ENCODE peak calls at places on chromosome 13, in eight cellular contexts. X is NCI-H1105 treated with DMSO at 0.1 percent for 48 hours; O is activated naive CD8-positive, alpha-beta T cell treated with anti-CD3 and anti-CD28 coated beads for 36 hours; Y is uterus; T is NCI-H774; B is non-pigmented ciliary epithelial cell; D is fibroblast of the conjunctiva; M is T-helper 2 cell. Q is an unnamed sample.

GRCh38 chr13:47813683-47814082 is 187.4 kb downstream of the SUCLA2 start:
- DNase-seq in Y (no peak), B (no peak), T (no peak), O (no peak), M (no peak), X (no peak), D (no peak), Q (no peak)

GRCh38 chr13:27667946-27668345 is 46.3 kb downstream of the POLR1D start:
- DNase-seq in O (no peak), X (no peak), Y (no peak), M (no peak), T (no peak), D (no peak), B (no peak), Q (no peak)

GRCh38 chr13:93726173-93727019 is 499.8 kb downstream of the GPC6 start:
- DNase-seq in B (no peak), Y (no peak), T (no peak), M (no peak), D (peak; percentile 43), O (no peak), X (no peak), Q (no peak)

GRCh38 chr13:91397595-91397994 is 826 bp upstream of the GPC5 start:
- DNase-seq in O (no peak), B (no peak), Y (no peak), D (no peak), X (no peak), M (no peak), T (no peak), Q (no peak)

GRCh38 chr13:75585153-75585552 is 35.6 kb downstream of the UCHL3 start:
- DNase-seq in O (no peak), T (no peak), X (no peak), M (no peak), D (no peak), Y (no peak), B (no peak), Q (no peak)

GRCh38 chr13:26488236-26489028 is 69.1 kb upstream of the WASF3 start:
- DNase-seq in O (no peak), Y (no peak), D (no peak), B (no peak), X (no peak), M (no peak), T (no peak), Q (no peak)

GRCh38 chr13:37132211-37132610 is 26.7 kb upstream of the CSNK1A1L start:
- DNase-seq in O (no peak), X (no peak), B (no peak), T (no peak), D (no peak), Y (no peak), M (no peak), Q (no peak)

GRCh38 chr13:57314897-57315520 is 148.0 kb downstream of the PRR20E start:
- DNase-seq in Y (no peak), X (no peak), M (no peak), T (no peak), B (no peak), O (no peak), D (no peak), Q (no peak)

GRCh38 chr13:102651892-102652291 is 43.0 kb downstream of the METTL21C start:
- DNase-seq in D (peak; percentile 12), Y (peak; percentile 65), T (no peak), X (no peak), B (no peak), O (no peak), M (no peak), Q (no peak)

GRCh38 chr13:85771856-85772255 is 27.4 kb downstream of the SLITRK6 start:
- DNase-seq in D (no peak), B (no peak), O (no peak), M (no peak), T (no peak), X (no peak), Y (no peak), Q (no peak)

GRCh38 chr13:109402976-109403375 is 383.4 kb downstream of the IRS2 start:
- DNase-seq in Y (no peak), B (no peak), T (no peak), O (no peak), X (no peak), D (no peak), M (no peak), Q (no peak)

Q was measured in AG04450.